ENCODE peak calls at places on chromosomes 12 and 14, in four cellular contexts. One of them, this sample, is unnamed.

GRCh38 chr14:61140872-61141271 is 140.3 kb downstream of the TMEM30B start:
- DNase-seq in AML-193: no peak
- DNase-seq in CD8-positive, alpha-beta memory T cell: no peak
- DNase-seq in RCC 7860: peak; percentile 56
- DNase-seq in this sample: no peak

GRCh38 chr12:10557766-10558165 is 52.1 kb downstream of the EIF2S3B start:
- DNase-seq in AML-193: no peak
- DNase-seq in CD8-positive, alpha-beta memory T cell: no peak
- DNase-seq in RCC 7860: no peak
- DNase-seq in this sample: no peak

GRCh38 chr14:44995770-44996294 is 33.8 kb downstream of the TOGARAM1 start:
- DNase-seq in AML-193: no peak
- DNase-seq in CD8-positive, alpha-beta memory T cell: no peak
- DNase-seq in RCC 7860: peak; percentile 5
- DNase-seq in this sample: no peak

GRCh38 chr14:72081139-72081538 is 148.9 kb downstream of the RGS6 start:
- DNase-seq in AML-193: no peak
- DNase-seq in CD8-positive, alpha-beta memory T cell: no peak
- DNase-seq in RCC 7860: no peak
- DNase-seq in this sample: no peak

GRCh38 chr12:20212658-20213387 is 155.5 kb upstream of the PDE3A start:
- DNase-seq in AML-193: no peak
- DNase-seq in CD8-positive, alpha-beta memory T cell: no peak
- DNase-seq in RCC 7860: peak; percentile 62
- DNase-seq in this sample: no peak

GRCh38 chr14:53331921-53332320 is 178.8 kb upstream of the DDHD1 start:
- DNase-seq in AML-193: no peak
- DNase-seq in CD8-positive, alpha-beta memory T cell: no peak
- DNase-seq in RCC 7860: no peak
- DNase-seq in this sample: no peak

GRCh38 chr12:3473171-3473570 is 17.8 kb upstream of the PRMT8 start:
- DNase-seq in AML-193: no peak
- DNase-seq in CD8-positive, alpha-beta memory T cell: no peak
- DNase-seq in RCC 7860: no peak
- DNase-seq in this sample: no peak

GRCh38 chr14:88975926-88976325 is 151.5 kb downstream of the TTC8 start:
- DNase-seq in AML-193: no peak
- DNase-seq in CD8-positive, alpha-beta memory T cell: no peak
- DNase-seq in RCC 7860: no peak
- DNase-seq in this sample: no peak

GRCh38 chr12:99131761-99132199 is 486.7 kb downstream of the APAF1 start:
- DNase-seq in AML-193: no peak
- DNase-seq in CD8-positive, alpha-beta memory T cell: no peak
- DNase-seq in RCC 7860: no peak
- DNase-seq in this sample: no peak

GRCh38 chr12:120856980-120857379 is 47.2 kb downstream of the SPPL3 start:
- DNase-seq in AML-193: peak; percentile 26
- DNase-seq in CD8-positive, alpha-beta memory T cell: peak; percentile 3
- DNase-seq in RCC 7860: no peak
- DNase-seq in this sample: peak; percentile 23

GRCh38 chr14:69580009-69580577 is 5.4 kb upstream of the CCDC177 start:
- DNase-seq in AML-193: peak; percentile 28
- DNase-seq in CD8-positive, alpha-beta memory T cell: no peak
- DNase-seq in RCC 7860: no peak
- DNase-seq in this sample: no peak

GRCh38 chr14:69715725-69716482 is 51.0 kb upstream of the SRSF5 start:
- DNase-seq in AML-193: no peak
- DNase-seq in CD8-positive, alpha-beta memory T cell: peak; percentile 17
- DNase-seq in RCC 7860: no peak
- DNase-seq in this sample: no peak

GRCh38 chr12:68981536-68981935 is 48.6 kb upstream of the CPM start:
- DNase-seq in AML-193: no peak
- DNase-seq in CD8-positive, alpha-beta memory T cell: no peak
- DNase-seq in RCC 7860: no peak
- DNase-seq in this sample: no peak

GRCh38 chr12:90086281-90086680 is 377.6 kb upstream of the ATP2B1 start:
- DNase-seq in AML-193: no peak
- DNase-seq in CD8-positive, alpha-beta memory T cell: no peak
- DNase-seq in RCC 7860: peak; percentile 35
- DNase-seq in this sample: no peak

GRCh38 chr14:61822458-61822857 is 60.2 kb downstream of the SNAPC1 start:
- DNase-seq in AML-193: no peak
- DNase-seq in CD8-positive, alpha-beta memory T cell: no peak
- DNase-seq in RCC 7860: no peak
- DNase-seq in this sample: no peak